ENCODE peak calls at places on chromosomes 5 and 9, in five cellular contexts. One of them, this sample, is unnamed.
A peak's percentile ranks its signal among the peaks of the same experiment; 100 is the strongest.

GRCh38 chr9:136566553-136566895 is 20.7 kb upstream of the NOTCH1 start:
- DNase-seq in K562: no peak
- DNase-seq in astrocyte: no peak
- DNase-seq in IMR-90: no peak
- DNase-seq in HCT116: no peak
- DNase-seq in this sample: no peak

GRCh38 chr9:5869315-5870019 is 21.2 kb upstream of the MLANA start:
- DNase-seq in HCT116: peak; percentile 8
- DNase-seq in K562: peak; percentile 76
- DNase-seq in IMR-90: no peak
- DNase-seq in astrocyte: no peak
- DNase-seq in this sample: no peak

GRCh38 chr5:3100921-3101551 is 349.6 kb upstream of the IRX2 start:
- DNase-seq in HCT116: no peak
- DNase-seq in K562: no peak
- DNase-seq in IMR-90: no peak
- DNase-seq in astrocyte: no peak
- DNase-seq in this sample: no peak

GRCh38 chr9:81083821-81084512 is 605.4 kb downstream of the TLE1 start:
- DNase-seq in HCT116: no peak
- DNase-seq in astrocyte: peak; percentile 90
- DNase-seq in IMR-90: peak; percentile 80
- DNase-seq in K562: no peak
- DNase-seq in this sample: peak; percentile 55

GRCh38 chr5:27130587-27130986 is 92.2 kb upstream of the CDH9 start:
- DNase-seq in HCT116: no peak
- DNase-seq in astrocyte: peak; percentile 68
- DNase-seq in K562: no peak
- DNase-seq in IMR-90: peak; percentile 0
- DNase-seq in this sample: peak; percentile 9

GRCh38 chr5:10844016-10844415 is 83.0 kb upstream of the DAP start:
- DNase-seq in IMR-90: no peak
- DNase-seq in K562: no peak
- DNase-seq in HCT116: no peak
- DNase-seq in astrocyte: no peak
- DNase-seq in this sample: no peak

GRCh38 chr5:14144586-14145355 is 1.6 kb downstream of the TRIO start:
- DNase-seq in IMR-90: peak; percentile 52
- DNase-seq in astrocyte: no peak
- DNase-seq in K562: peak; percentile 29
- DNase-seq in HCT116: peak; percentile 52
- DNase-seq in this sample: peak; percentile 75

GRCh38 chr5:17772232-17772631 is 138.0 kb downstream of the TAF11L14 start:
- DNase-seq in IMR-90: no peak
- DNase-seq in K562: no peak
- DNase-seq in astrocyte: no peak
- DNase-seq in HCT116: no peak
- DNase-seq in this sample: no peak

GRCh38 chr5:123690821-123691220 is 178.8 kb downstream of the CSNK1G3 start:
- DNase-seq in IMR-90: peak; percentile 17
- DNase-seq in K562: no peak
- DNase-seq in astrocyte: peak; percentile 43
- DNase-seq in HCT116: no peak
- DNase-seq in this sample: peak; percentile 58

GRCh38 chr9:81534138-81534865 is 155.0 kb downstream of the TLE1 start:
- DNase-seq in IMR-90: peak; percentile 62
- DNase-seq in HCT116: no peak
- DNase-seq in K562: no peak
- DNase-seq in astrocyte: no peak
- DNase-seq in this sample: no peak

GRCh38 chr5:39470021-39470420 is 45.2 kb upstream of the DAB2 start:
- DNase-seq in IMR-90: no peak
- DNase-seq in astrocyte: no peak
- DNase-seq in K562: no peak
- DNase-seq in HCT116: no peak
- DNase-seq in this sample: no peak

GRCh38 chr5:86354664-86355063 is 263.1 kb upstream of the COX7C start:
- DNase-seq in K562: no peak
- DNase-seq in astrocyte: no peak
- DNase-seq in IMR-90: no peak
- DNase-seq in HCT116: no peak
- DNase-seq in this sample: no peak
- H3K4me1 ChIP-seq in K562: no peaks in the 10 kb centered on the region
- H3K4me1 ChIP-seq in astrocyte: no peaks in the 10 kb centered on the region
- H3K4me1 ChIP-seq in IMR-90: no peaks in the 10 kb centered on the region
- H3K4me1 ChIP-seq in HCT116: no peaks in the 10 kb centered on the region
- H3K4me1 ChIP-seq in this sample: no peaks in the 10 kb centered on the region

GRCh38 chr5:140401362-140402257 is at the start of gene ANKHD1:
- DNase-seq in astrocyte: peak; percentile 100
- DNase-seq in IMR-90: peak; percentile 100
- DNase-seq in HCT116: peak; percentile 100
- DNase-seq in K562: peak; percentile 97
- DNase-seq in this sample: peak; percentile 100
- TF ChIP-seq CTCF in astrocyte: no peak
- TF ChIP-seq CTCF in IMR-90: no peak
- TF ChIP-seq CTCF in HCT116: no peak
- TF ChIP-seq CTCF in K562: no peak
- TF ChIP-seq CTCF in this sample: no peak

GRCh38 chr5:139743001-139743771 is 52.4 kb upstream of the PSD2 start:
- DNase-seq in IMR-90: no peak
- DNase-seq in K562: no peak
- DNase-seq in HCT116: no peak
- DNase-seq in astrocyte: no peak
- DNase-seq in this sample: no peak

GRCh38 chr5:139745121-139745799 is 50.3 kb upstream of the PSD2 start:
- DNase-seq in K562: peak; percentile 73
- DNase-seq in IMR-90: peak; percentile 82
- DNase-seq in astrocyte: peak; percentile 85
- DNase-seq in HCT116: peak; percentile 29
- DNase-seq in this sample: peak; percentile 65

GRCh38 chr5:139743804-139744203 is 51.8 kb upstream of the PSD2 start:
- DNase-seq in HCT116: no peak
- DNase-seq in K562: no peak
- DNase-seq in astrocyte: no peak
- DNase-seq in IMR-90: no peak
- DNase-seq in this sample: no peak

GRCh38 chr5:139745800-139746690 is 49.6 kb upstream of the PSD2 start:
- DNase-seq in K562: peak; percentile 94
- DNase-seq in IMR-90: peak; percentile 67
- DNase-seq in astrocyte: peak; percentile 68
- DNase-seq in HCT116: peak; percentile 72
- DNase-seq in this sample: peak; percentile 66

GRCh38 chr5:139744471-139745120 is 51.0 kb upstream of the PSD2 start:
- DNase-seq in HCT116: no peak
- DNase-seq in K562: no peak
- DNase-seq in astrocyte: no peak
- DNase-seq in IMR-90: no peak
- DNase-seq in this sample: no peak
- H3K9ac ChIP-seq in HCT116: no peak overlapping the region
- H3K9ac ChIP-seq in K562: peak overlapping the region; percentile 74
- H3K9ac ChIP-seq in astrocyte: peak overlapping the region; percentile 29
- H3K9ac ChIP-seq in IMR-90: no peak overlapping the region
- H3K9ac ChIP-seq in this sample: no peak overlapping the region

GRCh38 chr9:37290366-37290765 is 132.1 kb upstream of the GRHPR start:
- DNase-seq in astrocyte: no peak
- DNase-seq in K562: no peak
- DNase-seq in HCT116: no peak
- DNase-seq in IMR-90: no peak
- DNase-seq in this sample: no peak

GRCh38 chr9:37284631-37285030 is 137.9 kb upstream of the GRHPR start:
- DNase-seq in K562: no peak
- DNase-seq in HCT116: no peak
- DNase-seq in IMR-90: peak; percentile 41
- DNase-seq in astrocyte: no peak
- DNase-seq in this sample: peak; percentile 62

GRCh38 chr9:37289631-37290030 is 132.9 kb upstream of the GRHPR start:
- DNase-seq in IMR-90: no peak
- DNase-seq in K562: no peak
- DNase-seq in astrocyte: no peak
- DNase-seq in HCT116: no peak
- DNase-seq in this sample: no peak

GRCh38 chr9:37286530-37287175 is 135.8 kb upstream of the GRHPR start:
- DNase-seq in HCT116: no peak
- DNase-seq in astrocyte: no peak
- DNase-seq in K562: no peak
- DNase-seq in IMR-90: no peak
- DNase-seq in this sample: no peak

GRCh38 chr9:37287317-37287716 is 135.2 kb upstream of the GRHPR start:
- DNase-seq in K562: no peak
- DNase-seq in IMR-90: no peak
- DNase-seq in HCT116: no peak
- DNase-seq in astrocyte: no peak
- DNase-seq in this sample: no peak
- H3K4me1 ChIP-seq in K562: no peaks in the 10 kb centered on the region
- H3K4me1 ChIP-seq in IMR-90: peaks cover 6% of the 10 kb centered on the region
- H3K4me1 ChIP-seq in HCT116: peaks cover 5% of the 10 kb centered on the region
- H3K4me1 ChIP-seq in astrocyte: peaks cover 16% of the 10 kb centered on the region
- H3K4me1 ChIP-seq in this sample: peaks cover 9% of the 10 kb centered on the region

GRCh38 chr5:122030251-122030650 is 47.8 kb downstream of the LOX start:
- DNase-seq in HCT116: no peak
- DNase-seq in astrocyte: no peak
- DNase-seq in IMR-90: no peak
- DNase-seq in K562: no peak
- DNase-seq in this sample: no peak
- TF ChIP-seq CTCF in HCT116: no peak
- TF ChIP-seq CTCF in astrocyte: no peak
- TF ChIP-seq CTCF in IMR-90: no peak
- TF ChIP-seq CTCF in K562: no peak
- TF ChIP-seq CTCF in this sample: no peak

DNA sequence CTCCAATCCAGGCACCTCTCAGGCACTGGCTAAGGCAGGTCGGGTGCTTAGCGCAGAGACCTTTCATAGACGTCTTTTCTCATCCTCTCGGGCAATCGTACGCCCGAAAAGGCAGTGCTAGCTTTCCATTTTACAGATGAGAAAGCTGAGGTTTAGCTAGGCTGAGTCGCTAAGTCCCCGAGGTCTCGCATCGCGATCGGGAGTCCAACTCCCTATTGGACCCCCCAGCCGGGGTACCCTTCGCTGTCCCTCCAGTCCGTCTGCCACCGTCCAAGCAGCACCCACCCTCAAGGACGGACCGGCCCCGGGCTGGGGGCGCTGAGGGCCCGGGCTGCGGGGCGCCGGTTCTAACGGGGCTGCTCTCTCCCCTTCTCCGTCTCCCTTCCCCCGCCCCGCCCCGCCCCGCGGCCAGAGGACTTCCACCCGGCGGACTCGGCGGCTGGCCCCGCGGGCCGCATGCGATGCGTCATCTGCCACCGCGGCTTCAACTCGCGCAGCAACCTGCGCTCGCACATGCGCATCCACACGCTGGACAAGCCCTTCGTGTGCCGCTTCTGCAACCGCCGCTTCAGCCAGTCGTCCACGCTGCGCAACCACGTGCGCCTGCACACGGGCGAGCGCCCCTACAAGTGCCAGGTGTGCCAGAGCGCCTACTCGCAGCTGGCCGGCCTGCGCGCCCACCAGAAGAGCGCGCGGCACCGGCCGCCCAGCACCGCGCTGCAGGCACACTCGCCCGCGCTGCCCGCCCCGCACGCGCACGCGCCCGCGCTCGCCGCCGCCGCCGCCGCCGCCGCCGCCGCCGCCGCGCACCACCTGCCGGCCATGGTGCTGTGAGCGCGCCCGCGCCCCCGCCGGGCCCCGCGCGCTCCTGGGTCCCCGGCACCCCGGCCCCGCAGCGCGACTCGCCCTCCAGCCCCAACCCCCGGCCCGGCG is 12.5 kb upstream of the EXOSC2 start:
- DNase-seq in astrocyte: peak; percentile 75
- DNase-seq in IMR-90: peak; percentile 88
- DNase-seq in HCT116: peak; percentile 81
- DNase-seq in K562: peak; percentile 92
- DNase-seq in this sample: peak; percentile 84
- H3K9ac ChIP-seq in astrocyte: peak overlapping the region; percentile 46
- H3K9ac ChIP-seq in IMR-90: no peak overlapping the region
- H3K9ac ChIP-seq in HCT116: peak overlapping the region; percentile 66
- H3K9ac ChIP-seq in K562: peak overlapping the region; percentile 95
- H3K9ac ChIP-seq in this sample: no peak overlapping the region

GRCh38 chr9:35729101-35729500 is 2.9 kb downstream of the TLN1 start:
- DNase-seq in IMR-90: peak; percentile 18
- DNase-seq in HCT116: no peak
- DNase-seq in K562: no peak
- DNase-seq in astrocyte: no peak
- DNase-seq in this sample: no peak
- H3K4me1 ChIP-seq in IMR-90: peaks cover 25% of the 10 kb centered on the region
- H3K4me1 ChIP-seq in HCT116: peaks cover 19% of the 10 kb centered on the region
- H3K4me1 ChIP-seq in K562: peaks cover 40% of the 10 kb centered on the region
- H3K4me1 ChIP-seq in astrocyte: peaks cover 55% of the 10 kb centered on the region
- H3K4me1 ChIP-seq in this sample: peaks cover 19% of the 10 kb centered on the region

GRCh38 chr5:132134384-132134783 is 60.8 kb downstream of the CSF2 start:
- DNase-seq in K562: no peak
- DNase-seq in IMR-90: peak; percentile 30
- DNase-seq in astrocyte: no peak
- DNase-seq in HCT116: peak; percentile 8
- DNase-seq in this sample: peak; percentile 20
- TF ChIP-seq CTCF in K562: no peak
- TF ChIP-seq CTCF in IMR-90: peak; percentile 28
- TF ChIP-seq CTCF in astrocyte: peak; percentile 23
- TF ChIP-seq CTCF in HCT116: peak; percentile 43
- TF ChIP-seq CTCF in this sample: peak; percentile 18

GRCh38 chr5:176609724-176610429 is at the start of gene GPRIN1:
- DNase-seq in HCT116: peak; percentile 18
- DNase-seq in K562: peak; percentile 95
- DNase-seq in IMR-90: peak; percentile 36
- DNase-seq in astrocyte: no peak
- DNase-seq in this sample: peak; percentile 29
- H3K9ac ChIP-seq in HCT116: peak within 1 kb of the TSS; percentile 68
- H3K9ac ChIP-seq in K562: peak within 1 kb of the TSS; percentile 91
- H3K9ac ChIP-seq in IMR-90: peak within 1 kb of the TSS; percentile 45
- H3K9ac ChIP-seq in astrocyte: peak within 1 kb of the TSS; percentile 63
- H3K9ac ChIP-seq in this sample: peak within 1 kb of the TSS; percentile 59

This sample was measured in fibroblast of lung.